ENCODE peak calls at places on chromosomes 13 and 19, in four cellular contexts. B is heart right ventricle, Y is HepG2, T is heart left ventricle. H is an unnamed sample. For H3K36me3 and H3K4me1, the result is how much of the 10 kb centered on the place peaks cover.

GRCh38 chr13:108155185-108156106 is 59.9 kb downstream of the LIG4 start:
- DNase-seq in Y (peak), T (peak), B (peak), H (peak)

GRCh38 chr19:51259348-51260245 is 8.7 kb downstream of the SIGLECL1 start:
- DNase-seq in B (peak), T (peak), Y (peak), H (no peak)

GRCh38 chr19:30852168-30852567 is 480.0 kb downstream of the ZNF536 start:
- DNase-seq in Y (no peak), T (no peak), B (no peak), H (no peak)

GRCh38 chr13:22107549-22107948 is 436.7 kb downstream of the FGF9 start:
- DNase-seq in T (no peak), Y (peak), B (no peak), H (no peak)

GRCh38 chr13:77728265-77728966 is 30.9 kb downstream of the SLAIN1 start:
- DNase-seq in T (no peak), Y (no peak), B (no peak), H (no peak)

GRCh38 chr13:54643863-54644262 is 1615.2 kb downstream of the OLFM4 start:
- DNase-seq in Y (no peak), T (no peak), B (no peak), H (no peak)

GRCh38 chr19:18612051-18612771 is 459 bp upstream of the TMEM59L start:
- DNase-seq in Y (no peak), B (no peak), T (no peak), H (no peak)

GRCh38 chr13:36820222-36820621 is 1.2 kb downstream of the RFXAP start:
- DNase-seq in B (no peak), Y (no peak), T (no peak), H (no peak)

GRCh38 chr13:23672616-23673015 is 102.4 kb downstream of the TNFRSF19 start:
- DNase-seq in T (no peak), B (no peak), Y (no peak), H (no peak)

GRCh38 chr19:45331411-45331810 is 8.7 kb upstream of the CKM start:
- DNase-seq in Y (peak), B (no peak), T (no peak), H (no peak)

GRCh38 chr19:46536391-46536790 is 40.7 kb upstream of the PNMA8B start:
- DNase-seq in B (no peak), T (no peak), Y (no peak), H (no peak)

GRCh38 chr19:17779281-17779930 is 15.5 kb upstream of the B3GNT3 start:
- DNase-seq in Y (no peak), T (peak), B (peak), H (no peak)

GRCh38 chr13:99496322-99497142 is 4.7 kb upstream of the TM9SF2 start:
- DNase-seq in T (peak), B (peak), Y (peak), H (peak)

GRCh38 chr13:114041493-114041892 is 67.6 kb upstream of the C13orf46 start:
- DNase-seq in Y (no peak), B (no peak), T (no peak), H (no peak)
- H3K36me3 ChIP-seq in Y (under half), B (under half), T (under half), H (under half)

GRCh38 chr19:2079865-2080301 is 16.2 kb downstream of the MOB3A start:
- DNase-seq in B (no peak), Y (no peak), T (no peak), H (no peak)

GRCh38 chr19:2077833-2078619 is 18.1 kb downstream of the MOB3A start:
- DNase-seq in Y (no peak), B (no peak), T (no peak), H (no peak)

GRCh38 chr19:2079076-2079864 is 16.9 kb downstream of the MOB3A start:
- DNase-seq in T (no peak), B (no peak), Y (no peak), H (no peak)

GRCh38 chr19:2081873-2082810 is 14.0 kb downstream of the MOB3A start:
- DNase-seq in B (no peak), Y (no peak), T (no peak), H (peak)

DNA sequence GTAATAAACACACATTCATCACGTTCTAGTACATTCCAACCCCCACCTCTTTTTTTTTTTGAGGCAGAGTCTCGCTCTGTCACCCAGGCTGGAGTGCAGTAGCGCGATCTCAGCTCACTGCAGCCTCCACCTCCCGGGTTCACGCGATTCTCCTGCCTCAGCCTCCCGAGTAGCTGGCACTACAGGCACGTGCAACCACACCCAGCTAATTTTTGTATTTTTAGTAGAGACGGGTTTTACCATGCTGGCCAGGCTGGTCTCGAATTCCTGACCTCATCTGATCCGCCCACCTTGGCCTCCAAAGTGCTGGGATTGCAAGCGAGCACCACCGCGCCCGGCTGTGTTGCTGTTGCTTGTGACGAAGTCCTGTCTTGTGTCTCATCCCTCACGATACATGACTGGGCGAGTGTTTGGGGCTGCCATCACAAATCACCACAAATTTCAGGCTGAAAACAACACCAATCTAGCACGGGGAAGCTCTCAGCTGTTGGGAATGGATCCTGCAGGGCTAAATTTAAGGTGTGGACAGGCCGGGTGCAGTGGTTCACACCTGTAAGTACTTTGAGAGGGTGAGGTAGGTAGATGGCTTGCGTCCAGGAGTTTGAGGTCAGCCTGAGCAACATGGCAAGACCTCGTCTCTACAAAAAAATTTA is 15.7 kb downstream of the MOB3A start:
- DNase-seq in B (no peak), T (no peak), Y (no peak), H (no peak)
- H3K4me1 ChIP-seq in B (under half), T (under half), Y (under half), H (half or more)

DNA sequence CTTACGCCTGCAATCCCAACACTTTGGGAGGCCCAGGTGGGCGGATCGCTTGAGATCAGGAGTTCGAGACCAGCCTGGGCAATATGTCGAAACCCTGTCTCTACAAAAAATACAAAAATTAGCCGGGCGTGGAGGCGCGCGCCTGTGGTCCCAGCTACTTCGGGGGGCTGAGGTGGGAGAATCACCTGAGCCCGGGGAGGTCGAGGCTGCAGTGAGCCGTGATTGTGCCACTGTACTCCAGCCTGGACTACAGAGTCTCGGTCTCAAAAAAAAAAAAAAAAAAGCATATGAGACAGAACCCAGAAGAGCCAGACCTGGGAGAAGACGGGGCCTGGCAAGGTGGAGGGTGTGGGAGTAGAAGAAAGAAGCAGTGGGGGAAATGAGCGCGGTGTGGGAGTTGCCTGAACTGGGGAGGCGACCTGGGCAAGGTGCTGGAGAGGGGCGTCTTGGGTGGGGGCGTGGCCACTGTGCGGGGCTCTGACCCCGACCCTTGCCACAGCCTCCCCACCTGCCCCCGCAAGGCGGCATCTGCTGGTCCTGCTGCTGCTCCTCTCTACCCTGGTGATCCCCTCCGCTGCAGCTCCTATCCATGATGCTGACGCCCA is 508 bp downstream of the DKKL1 start:
- DNase-seq in Y (no peak), T (no peak), B (no peak), H (no peak)
- H3K4me3 ChIP-seq in Y (peak), T (peak), B (no peak), H (peak)

DNA sequence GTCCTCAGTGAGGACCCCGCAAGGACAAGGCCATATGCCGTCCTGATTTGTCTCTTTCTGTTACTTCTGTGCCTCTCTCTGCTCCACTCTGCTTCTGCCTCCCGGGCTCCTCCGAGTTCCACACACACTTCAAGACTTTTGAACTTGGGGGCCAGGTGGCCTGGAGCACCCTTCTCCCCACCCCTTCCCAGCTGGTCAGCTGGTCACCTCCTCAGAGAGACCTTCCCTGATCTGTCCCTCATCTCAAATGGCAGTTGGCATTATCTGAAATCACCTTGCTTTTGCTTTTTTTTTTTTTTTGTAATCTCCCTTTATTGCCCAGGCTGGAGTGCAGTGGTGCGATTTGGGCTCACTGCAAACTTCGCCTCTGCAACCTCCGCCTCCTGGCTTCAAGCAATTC is 2.2 kb upstream of the S1PR5 start:
- DNase-seq in Y (no peak), B (no peak), T (no peak), H (no peak)
- H3K36me3 ChIP-seq in Y (under half), B (under half), T (under half), H (under half)

H was measured in CD8-positive, alpha-beta memory T cell.